ENCODE peak calls at places on chromosomes 11 and 22, in four cellular contexts. Z is NCI-H510A treated with DMSO at 0.1 percent for 48 hours; U is posterior cingulate gyrus; Y is stimulated activated CD4-positive, alpha-beta T cell treated with anti-CD3 and anti-CD28 coated beads, Interleukin-2, amount 100 ng/mL, for 48 hours. T is an unnamed sample.

GRCh38 chr11:123678246-123678645 is 23.8 kb upstream of the SCN3B start:
- DNase-seq in Z (no peak), U (no peak), Y (no peak), T (no peak)

GRCh38 chr11:128341767-128342318 is 245.5 kb downstream of the ETS1 start:
- DNase-seq in Z (no peak), U (no peak), Y (no peak), T (no peak)

GRCh38 chr11:44999068-44999467 is 48.4 kb upstream of the TP53I11 start:
- DNase-seq in Z (no peak), U (no peak), Y (no peak), T (no peak)

GRCh38 chr11:74278721-74279148 is 32.7 kb downstream of the P4HA3 start:
- DNase-seq in Z (no peak), U (no peak), Y (no peak), T (no peak)

GRCh38 chr22:46068908-46069481 is 81.3 kb upstream of the PPARA start:
- DNase-seq in Z (peak; percentile 15), U (peak; percentile 9), Y (no peak), T (no peak)

GRCh38 chr11:11958403-11958802 is 50.0 kb downstream of the DKK3 start:
- DNase-seq in Z (no peak), U (no peak), Y (no peak), T (no peak)

GRCh38 chr22:23376256-23376655 is 195.9 kb downstream of the BCR start:
- DNase-seq in Z (no peak), U (no peak), Y (peak; percentile 31), T (no peak)

GRCh38 chr11:61683961-61684869 is 4.0 kb downstream of the DAGLA start:
- DNase-seq in Z (no peak), U (no peak), Y (no peak), T (no peak)

T was measured in DMS153.